ENCODE peak calls at places on chromosomes 11 and 22, in four cellular contexts. One of them, this sample, is unnamed. For H3K4me1, the result is how much of the 10 kb centered on the place peaks cover.

GRCh38 chr11:15006139-15006759 is 34.1 kb upstream of the CALCA start:
- DNase-seq in endothelial cell of umbilical vein: peak
- DNase-seq in HCT116: peak
- DNase-seq in CD8-positive, alpha-beta T cell: no peak
- DNase-seq in this sample: no peak

GRCh38 chr22:30386608-30386959 is 627 bp downstream of the RNF215 start:
- DNase-seq in CD8-positive, alpha-beta T cell: no peak
- DNase-seq in HCT116: no peak
- DNase-seq in endothelial cell of umbilical vein: no peak
- DNase-seq in this sample: no peak

GRCh38 chr11:96254087-96254486 is 88.9 kb downstream of the MAML2 start:
- DNase-seq in HCT116: no peak
- DNase-seq in CD8-positive, alpha-beta T cell: peak
- DNase-seq in endothelial cell of umbilical vein: peak
- DNase-seq in this sample: no peak

GRCh38 chr11:61647529-61647928 is 32.7 kb upstream of the DAGLA start:
- DNase-seq in CD8-positive, alpha-beta T cell: no peak
- DNase-seq in endothelial cell of umbilical vein: no peak
- DNase-seq in HCT116: no peak
- DNase-seq in this sample: no peak

GRCh38 chr22:41532908-41533825 is 11.1 kb downstream of the POLR3H start:
- DNase-seq in HCT116: no peak
- DNase-seq in CD8-positive, alpha-beta T cell: peak
- DNase-seq in endothelial cell of umbilical vein: peak
- DNase-seq in this sample: no peak

GRCh38 chr11:69375316-69376154 is 81.6 kb downstream of the MYEOV start:
- DNase-seq in CD8-positive, alpha-beta T cell: no peak
- DNase-seq in HCT116: no peak
- DNase-seq in endothelial cell of umbilical vein: no peak
- DNase-seq in this sample: no peak

GRCh38 chr11:64545605-64546004 is 45.4 kb upstream of the SLC22A12 start:
- DNase-seq in endothelial cell of umbilical vein: peak
- DNase-seq in CD8-positive, alpha-beta T cell: no peak
- DNase-seq in HCT116: peak
- DNase-seq in this sample: no peak

GRCh38 chr11:32888805-32889204 is 3.8 kb upstream of the QSER1 start:
- DNase-seq in CD8-positive, alpha-beta T cell: no peak
- DNase-seq in HCT116: no peak
- DNase-seq in endothelial cell of umbilical vein: no peak
- DNase-seq in this sample: no peak

GRCh38 chr11:19163627-19164026 is 38.2 kb downstream of the CSRP3 start:
- DNase-seq in HCT116: no peak
- DNase-seq in endothelial cell of umbilical vein: no peak
- DNase-seq in CD8-positive, alpha-beta T cell: no peak
- DNase-seq in this sample: no peak

GRCh38 chr11:16182553-16182952 is 173.8 kb downstream of the SOX6 start:
- DNase-seq in CD8-positive, alpha-beta T cell: no peak
- DNase-seq in endothelial cell of umbilical vein: no peak
- DNase-seq in HCT116: no peak
- DNase-seq in this sample: no peak

GRCh38 chr11:120590472-120590871 is 78.9 kb downstream of the GRIK4 start:
- DNase-seq in CD8-positive, alpha-beta T cell: no peak
- DNase-seq in endothelial cell of umbilical vein: no peak
- DNase-seq in HCT116: no peak
- DNase-seq in this sample: no peak

GRCh38 chr11:80146231-80146630 is 705.4 kb upstream of the TENM4 start:
- DNase-seq in HCT116: no peak
- DNase-seq in CD8-positive, alpha-beta T cell: no peak
- DNase-seq in endothelial cell of umbilical vein: no peak
- DNase-seq in this sample: no peak

GRCh38 chr11:130995266-130995665 is 79.0 kb upstream of the SNX19 start:
- DNase-seq in endothelial cell of umbilical vein: no peak
- DNase-seq in CD8-positive, alpha-beta T cell: no peak
- DNase-seq in HCT116: no peak
- DNase-seq in this sample: no peak

GRCh38 chr22:40898850-40899357 is 37.0 kb upstream of the DNAJB7 start:
- DNase-seq in HCT116: peak
- DNase-seq in endothelial cell of umbilical vein: peak
- DNase-seq in CD8-positive, alpha-beta T cell: no peak
- DNase-seq in this sample: peak

GRCh38 chr22:27474711-27475547 is 326.6 kb downstream of the MN1 start:
- DNase-seq in HCT116: peak
- DNase-seq in CD8-positive, alpha-beta T cell: no peak
- DNase-seq in endothelial cell of umbilical vein: peak
- DNase-seq in this sample: no peak

GRCh38 chr22:17842386-17842785 is 68.1 kb upstream of the BID start:
- DNase-seq in HCT116: no peak
- DNase-seq in CD8-positive, alpha-beta T cell: peak
- DNase-seq in endothelial cell of umbilical vein: no peak
- DNase-seq in this sample: no peak

GRCh38 chr22:44871782-44872181 is 119.4 kb downstream of the ARHGAP8 start:
- DNase-seq in CD8-positive, alpha-beta T cell: no peak
- DNase-seq in HCT116: no peak
- DNase-seq in endothelial cell of umbilical vein: no peak
- DNase-seq in this sample: no peak

GRCh38 chr11:3933165-3933628 is 77.7 kb downstream of the STIM1 start:
- DNase-seq in CD8-positive, alpha-beta T cell: no peak
- DNase-seq in HCT116: no peak
- DNase-seq in endothelial cell of umbilical vein: no peak
- DNase-seq in this sample: no peak
- H3K4me1 ChIP-seq in CD8-positive, alpha-beta T cell: under half
- H3K4me1 ChIP-seq in HCT116: under half
- H3K4me1 ChIP-seq in endothelial cell of umbilical vein: under half
- H3K4me1 ChIP-seq in this sample: under half

GRCh38 chr22:45972868-45973212 is 4.1 kb downstream of the WNT7B start:
- DNase-seq in endothelial cell of umbilical vein: no peak
- DNase-seq in HCT116: no peak
- DNase-seq in CD8-positive, alpha-beta T cell: no peak
- DNase-seq in this sample: no peak

GRCh38 chr22:45971389-45972028 is 5.5 kb downstream of the WNT7B start:
- DNase-seq in endothelial cell of umbilical vein: no peak
- DNase-seq in HCT116: no peak
- DNase-seq in CD8-positive, alpha-beta T cell: no peak
- DNase-seq in this sample: no peak

GRCh38 chr22:45974498-45974897 is 2.5 kb downstream of the WNT7B start:
- DNase-seq in HCT116: no peak
- DNase-seq in endothelial cell of umbilical vein: no peak
- DNase-seq in CD8-positive, alpha-beta T cell: no peak
- DNase-seq in this sample: no peak

GRCh38 chr22:45970709-45971388 is 6.1 kb downstream of the WNT7B start:
- DNase-seq in endothelial cell of umbilical vein: no peak
- DNase-seq in HCT116: no peak
- DNase-seq in CD8-positive, alpha-beta T cell: no peak
- DNase-seq in this sample: no peak

GRCh38 chr22:45972091-45972867 is 4.7 kb downstream of the WNT7B start:
- DNase-seq in endothelial cell of umbilical vein: no peak
- DNase-seq in CD8-positive, alpha-beta T cell: no peak
- DNase-seq in HCT116: no peak
- DNase-seq in this sample: no peak
- H3K4me3 ChIP-seq in endothelial cell of umbilical vein: no peak
- H3K4me3 ChIP-seq in CD8-positive, alpha-beta T cell: no peak
- H3K4me3 ChIP-seq in HCT116: no peak
- H3K4me3 ChIP-seq in this sample: no peak

DNA sequence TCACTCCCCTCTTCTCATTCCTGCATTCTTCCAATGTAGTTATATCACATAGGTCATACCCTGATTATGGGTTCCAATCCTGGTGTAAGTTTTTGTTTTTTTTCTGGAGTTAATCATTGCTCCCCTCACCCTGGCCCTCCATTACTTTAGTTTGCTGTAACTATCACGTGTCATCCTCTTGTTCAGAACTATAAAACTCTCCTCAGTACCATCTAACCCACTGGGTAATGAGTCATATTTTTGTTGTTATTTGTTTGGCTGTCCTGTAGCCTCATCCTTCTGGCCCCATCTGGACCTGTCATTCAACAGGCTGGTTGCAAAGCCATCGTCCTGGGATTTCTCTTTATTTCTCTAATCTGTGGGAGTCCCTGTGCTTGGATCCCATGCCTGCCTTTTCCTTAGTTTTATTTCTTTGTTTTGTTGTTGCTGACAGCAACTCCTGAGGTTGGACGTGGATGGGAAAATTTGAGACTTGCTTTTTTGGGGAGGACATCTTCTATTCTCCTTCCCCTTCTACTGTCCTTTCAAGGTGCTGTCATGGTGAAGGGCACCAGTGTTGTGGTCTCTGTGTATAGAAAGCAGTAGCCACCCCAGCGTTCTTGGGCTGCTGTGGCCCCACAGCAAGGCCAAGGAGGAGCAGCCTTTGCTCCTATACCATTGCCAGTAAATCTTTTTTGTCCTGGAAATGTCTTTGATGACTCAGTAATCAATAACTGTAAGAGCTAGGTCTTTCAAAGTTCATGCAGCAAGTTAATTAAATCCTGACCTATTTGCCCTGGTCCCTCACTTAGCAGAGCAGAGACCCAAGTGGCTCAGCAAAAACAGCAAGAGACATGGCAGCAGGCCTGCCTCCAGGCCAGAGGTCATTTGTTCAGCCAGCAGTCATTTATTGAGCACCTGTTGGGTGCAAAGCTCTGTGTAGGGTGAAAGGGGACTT is 82.5 kb downstream of the C22orf31 start:
- DNase-seq in CD8-positive, alpha-beta T cell: no peak
- DNase-seq in HCT116: no peak
- DNase-seq in endothelial cell of umbilical vein: no peak
- DNase-seq in this sample: no peak
- H3K4me1 ChIP-seq in CD8-positive, alpha-beta T cell: under half
- H3K4me1 ChIP-seq in HCT116: half or more
- H3K4me1 ChIP-seq in endothelial cell of umbilical vein: under half
- H3K4me1 ChIP-seq in this sample: under half

GRCh38 chr11:103849366-103849765 is 187.1 kb upstream of the DDI1 start:
- DNase-seq in endothelial cell of umbilical vein: no peak
- DNase-seq in CD8-positive, alpha-beta T cell: no peak
- DNase-seq in HCT116: no peak
- DNase-seq in this sample: no peak

GRCh38 chr11:103851166-103851651 is 185.2 kb upstream of the DDI1 start:
- DNase-seq in endothelial cell of umbilical vein: no peak
- DNase-seq in CD8-positive, alpha-beta T cell: no peak
- DNase-seq in HCT116: no peak
- DNase-seq in this sample: no peak

GRCh38 chr11:103845331-103845730 is 191.1 kb upstream of the DDI1 start:
- DNase-seq in HCT116: no peak
- DNase-seq in endothelial cell of umbilical vein: no peak
- DNase-seq in CD8-positive, alpha-beta T cell: no peak
- DNase-seq in this sample: no peak

DNA sequence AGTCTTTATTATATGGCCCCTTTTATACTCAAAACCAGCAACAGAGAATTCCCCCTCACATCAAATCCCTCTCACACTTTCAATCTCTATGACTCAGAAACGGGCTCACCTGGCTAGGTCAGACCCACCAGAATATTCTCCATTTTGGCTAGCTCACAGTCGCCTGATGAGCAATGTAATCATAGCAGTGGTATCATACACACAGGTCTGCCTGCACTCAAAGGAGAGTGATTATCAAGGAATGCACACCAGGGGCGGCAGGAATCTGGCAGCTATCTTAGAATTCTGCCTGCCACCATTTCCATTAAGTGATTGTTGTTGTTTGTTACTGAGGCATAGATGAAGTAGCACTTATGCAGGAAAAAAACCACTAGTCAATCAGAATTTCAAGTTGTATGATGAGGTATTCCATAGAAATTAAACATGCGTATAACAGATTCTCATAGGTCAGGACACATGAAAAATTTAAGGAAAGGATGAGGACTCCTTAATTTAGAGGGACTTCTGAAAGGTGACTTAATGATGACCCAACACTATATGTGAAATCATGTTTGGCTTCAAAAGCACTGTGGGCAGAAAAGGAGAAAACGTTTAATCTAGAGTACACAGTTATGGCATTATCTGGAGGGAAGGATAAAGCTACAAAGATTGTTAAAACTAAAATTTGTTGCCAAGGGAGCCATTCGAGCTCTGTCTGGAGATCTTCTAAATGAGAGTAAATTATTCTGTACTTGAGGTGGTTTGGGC is 185.8 kb upstream of the DDI1 start:
- DNase-seq in CD8-positive, alpha-beta T cell: no peak
- DNase-seq in endothelial cell of umbilical vein: no peak
- DNase-seq in HCT116: no peak
- DNase-seq in this sample: no peak
- H3K4me3 ChIP-seq in CD8-positive, alpha-beta T cell: no peak
- H3K4me3 ChIP-seq in endothelial cell of umbilical vein: no peak
- H3K4me3 ChIP-seq in HCT116: no peak
- H3K4me3 ChIP-seq in this sample: no peak

DNA sequence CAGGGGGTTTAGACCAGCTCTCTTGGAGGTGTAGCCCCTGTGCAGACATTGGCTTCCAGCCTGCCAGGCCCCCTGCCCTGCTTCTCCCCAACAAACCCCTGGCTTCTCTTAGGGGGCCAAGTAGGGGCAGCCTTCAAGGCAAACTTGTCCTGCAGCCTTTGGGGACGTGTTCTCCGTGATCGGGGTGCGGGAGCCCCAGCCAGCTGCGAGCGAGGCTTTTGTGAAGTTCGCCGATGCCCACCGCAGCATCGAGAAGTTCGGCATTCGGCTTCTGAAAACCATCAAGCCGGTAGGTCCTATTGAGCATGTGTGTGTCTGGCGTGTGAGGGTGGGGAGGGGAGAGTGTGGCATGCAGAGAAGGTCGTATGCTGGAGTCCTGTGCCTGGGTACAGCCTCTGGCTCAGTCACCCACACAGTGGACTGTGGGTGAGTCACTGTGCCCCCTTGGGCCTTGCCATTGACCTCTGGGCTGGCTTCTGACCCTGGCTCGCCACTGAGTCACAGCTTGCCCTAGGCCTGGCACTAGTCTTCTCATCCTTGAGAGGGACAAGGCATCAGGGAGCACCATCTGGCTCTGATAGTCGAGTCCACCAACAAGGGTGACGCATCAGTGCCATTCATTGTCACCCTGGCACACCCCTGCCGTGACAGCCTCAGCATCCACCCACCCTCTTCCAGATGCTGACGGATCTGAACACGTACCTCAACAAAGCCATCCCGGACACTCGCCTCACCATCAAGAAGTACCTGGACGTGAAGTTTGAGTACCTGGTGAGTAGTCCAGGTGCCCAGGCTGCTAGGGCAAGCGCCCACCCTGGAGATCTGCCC is 11.4 kb downstream of the SLC16A8 start:
- DNase-seq in CD8-positive, alpha-beta T cell: no peak
- DNase-seq in endothelial cell of umbilical vein: no peak
- DNase-seq in HCT116: no peak
- DNase-seq in this sample: no peak
- H3K4me1 ChIP-seq in CD8-positive, alpha-beta T cell: under half
- H3K4me1 ChIP-seq in endothelial cell of umbilical vein: under half
- H3K4me1 ChIP-seq in HCT116: under half
- H3K4me1 ChIP-seq in this sample: under half